ENCODE peak calls at places on chromosomes 12 and 14, in nine cellular contexts. One of them, this sample, is unnamed.

GRCh38 chr12:47102845-47103666 is 23.3 kb upstream of the AMIGO2 start:
- DNase-seq in endothelial cell of umbilical vein: no peak
- DNase-seq in sigmoid colon: peak; percentile 87
- DNase-seq in suprapubic skin: no peak
- DNase-seq in HCT116: no peak
- DNase-seq in tibial nerve: no peak
- DNase-seq in adrenal gland: peak; percentile 16
- DNase-seq in gastrocnemius medialis: no peak
- DNase-seq in A549: no peak
- DNase-seq in this sample: no peak

GRCh38 chr12:65822732-65823480 is 1.4 kb upstream of the HMGA2 start:
- DNase-seq in endothelial cell of umbilical vein: peak; percentile 57
- DNase-seq in sigmoid colon: no peak
- DNase-seq in suprapubic skin: no peak
- DNase-seq in HCT116: peak; percentile 84
- DNase-seq in tibial nerve: no peak
- DNase-seq in adrenal gland: no peak
- DNase-seq in gastrocnemius medialis: no peak
- DNase-seq in A549: peak; percentile 90
- DNase-seq in this sample: no peak

GRCh38 chr14:91019673-91020072 is 40.8 kb downstream of the RPS6KA5 start:
- DNase-seq in endothelial cell of umbilical vein: no peak
- DNase-seq in sigmoid colon: no peak
- DNase-seq in suprapubic skin: no peak
- DNase-seq in HCT116: no peak
- DNase-seq in tibial nerve: no peak
- DNase-seq in adrenal gland: no peak
- DNase-seq in gastrocnemius medialis: no peak
- DNase-seq in A549: no peak
- DNase-seq in this sample: no peak

GRCh38 chr14:94379291-94380224 is 8.8 kb downstream of the SERPINA1 start:
- DNase-seq in endothelial cell of umbilical vein: no peak
- DNase-seq in sigmoid colon: peak; percentile 34
- DNase-seq in suprapubic skin: no peak
- DNase-seq in HCT116: no peak
- DNase-seq in tibial nerve: no peak
- DNase-seq in adrenal gland: no peak
- DNase-seq in gastrocnemius medialis: no peak
- DNase-seq in A549: no peak
- DNase-seq in this sample: no peak

GRCh38 chr12:57242691-57243454 is 8.1 kb downstream of the STAC3 start:
- DNase-seq in endothelial cell of umbilical vein: peak; percentile 53
- DNase-seq in sigmoid colon: peak; percentile 75
- DNase-seq in suprapubic skin: no peak
- DNase-seq in HCT116: peak; percentile 56
- DNase-seq in tibial nerve: no peak
- DNase-seq in adrenal gland: peak; percentile 46
- DNase-seq in gastrocnemius medialis: no peak
- DNase-seq in A549: peak; percentile 82
- DNase-seq in this sample: peak; percentile 89

GRCh38 chr12:84636801-84637285 is 275.8 kb downstream of the SLC6A15 start:
- DNase-seq in endothelial cell of umbilical vein: no peak
- DNase-seq in sigmoid colon: no peak
- DNase-seq in suprapubic skin: no peak
- DNase-seq in HCT116: no peak
- DNase-seq in tibial nerve: no peak
- DNase-seq in adrenal gland: no peak
- DNase-seq in gastrocnemius medialis: no peak
- DNase-seq in A549: no peak
- DNase-seq in this sample: no peak

GRCh38 chr12:61993734-61994345 is 266.4 kb upstream of the USP15 start:
- DNase-seq in endothelial cell of umbilical vein: peak; percentile 9
- DNase-seq in sigmoid colon: no peak
- DNase-seq in suprapubic skin: no peak
- DNase-seq in HCT116: peak; percentile 48
- DNase-seq in tibial nerve: no peak
- DNase-seq in adrenal gland: no peak
- DNase-seq in gastrocnemius medialis: no peak
- DNase-seq in A549: peak; percentile 43
- DNase-seq in this sample: no peak

GRCh38 chr14:99879401-99880295 is 86.4 kb downstream of the EML1 start:
- DNase-seq in endothelial cell of umbilical vein: no peak
- DNase-seq in sigmoid colon: no peak
- DNase-seq in suprapubic skin: no peak
- DNase-seq in HCT116: no peak
- DNase-seq in tibial nerve: no peak
- DNase-seq in adrenal gland: no peak
- DNase-seq in gastrocnemius medialis: no peak
- DNase-seq in A549: no peak
- DNase-seq in this sample: no peak

GRCh38 chr12:89453121-89453520 is 71.5 kb downstream of the GALNT4 start:
- DNase-seq in endothelial cell of umbilical vein: no peak
- DNase-seq in sigmoid colon: no peak
- DNase-seq in suprapubic skin: no peak
- DNase-seq in HCT116: no peak
- DNase-seq in tibial nerve: no peak
- DNase-seq in adrenal gland: no peak
- DNase-seq in gastrocnemius medialis: no peak
- DNase-seq in A549: no peak
- DNase-seq in this sample: no peak

GRCh38 chr12:116977465-116978380 is 67.0 kb downstream of the FBXW8 start:
- DNase-seq in endothelial cell of umbilical vein: no peak
- DNase-seq in sigmoid colon: no peak
- DNase-seq in suprapubic skin: no peak
- DNase-seq in HCT116: no peak
- DNase-seq in tibial nerve: no peak
- DNase-seq in adrenal gland: no peak
- DNase-seq in gastrocnemius medialis: no peak
- DNase-seq in A549: no peak
- DNase-seq in this sample: no peak
- H3K27ac ChIP-seq in endothelial cell of umbilical vein: no peak overlapping the region
- H3K27ac ChIP-seq in sigmoid colon: no peak overlapping the region
- H3K27ac ChIP-seq in suprapubic skin: no peak overlapping the region
- H3K27ac ChIP-seq in HCT116: no peak overlapping the region
- H3K27ac ChIP-seq in tibial nerve: no peak overlapping the region
- H3K27ac ChIP-seq in adrenal gland: no peak overlapping the region
- H3K27ac ChIP-seq in gastrocnemius medialis: no peak overlapping the region
- H3K27ac ChIP-seq in A549: no peak overlapping the region
- H3K27ac ChIP-seq in this sample: no peak overlapping the region

GRCh38 chr12:107110519-107110859 is 17.1 kb upstream of the CRY1 start:
- DNase-seq in endothelial cell of umbilical vein: no peak
- DNase-seq in sigmoid colon: no peak
- DNase-seq in suprapubic skin: no peak
- DNase-seq in HCT116: no peak
- DNase-seq in tibial nerve: no peak
- DNase-seq in adrenal gland: no peak
- DNase-seq in gastrocnemius medialis: no peak
- DNase-seq in A549: no peak
- DNase-seq in this sample: no peak
- TF ChIP-seq POLR2A in endothelial cell of umbilical vein: no peak
- TF ChIP-seq POLR2A in sigmoid colon: no peak
- TF ChIP-seq POLR2A in suprapubic skin: no peak
- TF ChIP-seq POLR2A in HCT116: no peak
- TF ChIP-seq POLR2A in tibial nerve: no peak
- TF ChIP-seq POLR2A in adrenal gland: no peak
- TF ChIP-seq POLR2A in gastrocnemius medialis: no peak
- TF ChIP-seq POLR2A in A549: no peak
- TF ChIP-seq POLR2A in this sample: no peak

GRCh38 chr14:69484444-69485113 is at the start of gene PLEKHD1:
- DNase-seq in endothelial cell of umbilical vein: no peak
- DNase-seq in sigmoid colon: no peak
- DNase-seq in suprapubic skin: no peak
- DNase-seq in HCT116: peak; percentile 18
- DNase-seq in tibial nerve: no peak
- DNase-seq in adrenal gland: no peak
- DNase-seq in gastrocnemius medialis: no peak
- DNase-seq in A549: no peak
- DNase-seq in this sample: no peak
- H3K4me3 ChIP-seq in endothelial cell of umbilical vein: no peak within 1 kb of the TSS
- H3K4me3 ChIP-seq in sigmoid colon: peak within 1 kb of the TSS; percentile 19
- H3K4me3 ChIP-seq in suprapubic skin: peak within 1 kb of the TSS; percentile 47
- H3K4me3 ChIP-seq in HCT116: peak within 1 kb of the TSS; percentile 36
- H3K4me3 ChIP-seq in tibial nerve: peak within 1 kb of the TSS; percentile 34
- H3K4me3 ChIP-seq in adrenal gland: no peak within 1 kb of the TSS
- H3K4me3 ChIP-seq in gastrocnemius medialis: peak within 1 kb of the TSS; percentile 55
- H3K4me3 ChIP-seq in A549: peak within 1 kb of the TSS; percentile 55
- H3K4me3 ChIP-seq in this sample: peak within 1 kb of the TSS; percentile 9

GRCh38 chr14:92973798-92974372 is 50.9 kb downstream of the CHGA start:
- DNase-seq in endothelial cell of umbilical vein: no peak
- DNase-seq in sigmoid colon: no peak
- DNase-seq in suprapubic skin: no peak
- DNase-seq in HCT116: no peak
- DNase-seq in tibial nerve: no peak
- DNase-seq in adrenal gland: no peak
- DNase-seq in gastrocnemius medialis: no peak
- DNase-seq in A549: no peak
- DNase-seq in this sample: peak; percentile 60
- H3K27ac ChIP-seq in endothelial cell of umbilical vein: no peak overlapping the region
- H3K27ac ChIP-seq in sigmoid colon: peak overlapping the region; percentile 90
- H3K27ac ChIP-seq in suprapubic skin: peak overlapping the region; percentile 77
- H3K27ac ChIP-seq in HCT116: no peak overlapping the region
- H3K27ac ChIP-seq in tibial nerve: peak overlapping the region; percentile 78
- H3K27ac ChIP-seq in adrenal gland: no peak overlapping the region
- H3K27ac ChIP-seq in gastrocnemius medialis: no peak overlapping the region
- H3K27ac ChIP-seq in A549: no peak overlapping the region
- H3K27ac ChIP-seq in this sample: no peak overlapping the region

GRCh38 chr12:9127936-9128663 is 12.4 kb upstream of the A2M start:
- DNase-seq in endothelial cell of umbilical vein: no peak
- DNase-seq in sigmoid colon: no peak
- DNase-seq in suprapubic skin: no peak
- DNase-seq in HCT116: no peak
- DNase-seq in tibial nerve: no peak
- DNase-seq in adrenal gland: no peak
- DNase-seq in gastrocnemius medialis: no peak
- DNase-seq in A549: no peak
- DNase-seq in this sample: peak; percentile 72
- TF ChIP-seq POLR2A in endothelial cell of umbilical vein: no peak
- TF ChIP-seq POLR2A in sigmoid colon: no peak
- TF ChIP-seq POLR2A in suprapubic skin: no peak
- TF ChIP-seq POLR2A in HCT116: no peak
- TF ChIP-seq POLR2A in tibial nerve: no peak
- TF ChIP-seq POLR2A in adrenal gland: no peak
- TF ChIP-seq POLR2A in gastrocnemius medialis: no peak
- TF ChIP-seq POLR2A in A549: no peak
- TF ChIP-seq POLR2A in this sample: no peak

GRCh38 chr14:44897041-44897843 is 64.5 kb downstream of the KLHL28 start:
- DNase-seq in endothelial cell of umbilical vein: peak; percentile 97
- DNase-seq in sigmoid colon: peak; percentile 99
- DNase-seq in suprapubic skin: peak; percentile 99
- DNase-seq in HCT116: peak; percentile 95
- DNase-seq in tibial nerve: peak; percentile 99
- DNase-seq in adrenal gland: peak; percentile 99
- DNase-seq in gastrocnemius medialis: peak; percentile 97
- DNase-seq in A549: peak; percentile 98
- DNase-seq in this sample: peak; percentile 98

GRCh38 chr14:44895716-44896115 is 66.0 kb downstream of the KLHL28 start:
- DNase-seq in endothelial cell of umbilical vein: no peak
- DNase-seq in sigmoid colon: no peak
- DNase-seq in suprapubic skin: no peak
- DNase-seq in HCT116: no peak
- DNase-seq in tibial nerve: no peak
- DNase-seq in adrenal gland: no peak
- DNase-seq in gastrocnemius medialis: no peak
- DNase-seq in A549: no peak
- DNase-seq in this sample: no peak

GRCh38 chr14:44897844-44898151 is 63.9 kb downstream of the KLHL28 start:
- DNase-seq in endothelial cell of umbilical vein: peak; percentile 68
- DNase-seq in sigmoid colon: no peak
- DNase-seq in suprapubic skin: no peak
- DNase-seq in HCT116: peak; percentile 40
- DNase-seq in tibial nerve: no peak
- DNase-seq in adrenal gland: no peak
- DNase-seq in gastrocnemius medialis: no peak
- DNase-seq in A549: no peak
- DNase-seq in this sample: no peak

GRCh38 chr14:44896275-44897040 is 65.3 kb downstream of the KLHL28 start:
- DNase-seq in endothelial cell of umbilical vein: no peak
- DNase-seq in sigmoid colon: no peak
- DNase-seq in suprapubic skin: no peak
- DNase-seq in HCT116: no peak
- DNase-seq in tibial nerve: no peak
- DNase-seq in adrenal gland: no peak
- DNase-seq in gastrocnemius medialis: no peak
- DNase-seq in A549: no peak
- DNase-seq in this sample: no peak

DNA sequence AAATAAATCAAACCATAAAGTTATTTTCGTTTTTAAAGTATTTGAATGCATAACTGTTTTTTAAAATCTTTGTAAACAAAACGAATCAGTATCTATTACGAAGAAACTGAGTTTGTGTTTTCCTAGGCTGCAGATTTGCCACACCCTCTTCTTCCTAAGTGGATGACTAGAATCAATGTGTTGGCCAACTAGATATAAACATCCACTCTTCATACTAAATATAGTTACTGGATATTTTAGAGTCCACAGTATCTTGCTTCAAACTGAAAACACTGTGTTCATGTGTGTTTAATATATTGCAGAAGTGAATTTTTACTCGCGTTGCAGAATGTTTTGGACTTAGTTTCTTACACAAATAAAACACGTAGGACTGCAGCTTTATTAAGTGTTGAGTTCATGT is 63.2 kb downstream of the KLHL28 start:
- DNase-seq in endothelial cell of umbilical vein: no peak
- DNase-seq in sigmoid colon: no peak
- DNase-seq in suprapubic skin: no peak
- DNase-seq in HCT116: no peak
- DNase-seq in tibial nerve: no peak
- DNase-seq in adrenal gland: no peak
- DNase-seq in gastrocnemius medialis: no peak
- DNase-seq in A549: no peak
- DNase-seq in this sample: no peak
- H3K4me3 ChIP-seq in endothelial cell of umbilical vein: peak overlapping the region; percentile 75
- H3K4me3 ChIP-seq in sigmoid colon: peak overlapping the region; percentile 87
- H3K4me3 ChIP-seq in suprapubic skin: peak overlapping the region; percentile 94
- H3K4me3 ChIP-seq in HCT116: peak overlapping the region; percentile 59
- H3K4me3 ChIP-seq in tibial nerve: peak overlapping the region; percentile 77
- H3K4me3 ChIP-seq in adrenal gland: no peak overlapping the region
- H3K4me3 ChIP-seq in gastrocnemius medialis: peak overlapping the region; percentile 62
- H3K4me3 ChIP-seq in A549: peak overlapping the region; percentile 91
- H3K4me3 ChIP-seq in this sample: peak overlapping the region; percentile 68

GRCh38 chr14:75299064-75299463 is 20.4 kb downstream of the FOS start:
- DNase-seq in endothelial cell of umbilical vein: no peak
- DNase-seq in sigmoid colon: peak; percentile 88
- DNase-seq in suprapubic skin: peak; percentile 90
- DNase-seq in HCT116: no peak
- DNase-seq in tibial nerve: peak; percentile 85
- DNase-seq in adrenal gland: peak; percentile 52
- DNase-seq in gastrocnemius medialis: no peak
- DNase-seq in A549: no peak
- DNase-seq in this sample: no peak
- H3K27ac ChIP-seq in endothelial cell of umbilical vein: no peak overlapping the region
- H3K27ac ChIP-seq in sigmoid colon: peak overlapping the region; percentile 91
- H3K27ac ChIP-seq in suprapubic skin: peak overlapping the region; percentile 97
- H3K27ac ChIP-seq in HCT116: no peak overlapping the region
- H3K27ac ChIP-seq in tibial nerve: peak overlapping the region; percentile 87
- H3K27ac ChIP-seq in adrenal gland: peak overlapping the region; percentile 92
- H3K27ac ChIP-seq in gastrocnemius medialis: peak overlapping the region; percentile 52
- H3K27ac ChIP-seq in A549: peak overlapping the region; percentile 60
- H3K27ac ChIP-seq in this sample: peak overlapping the region; percentile 95